ENCODE peak calls at places on chromosomes 7 and 10, in four cellular contexts. K is psoas muscle, Q is heart right ventricle, S is mesenchymal stem cell. V is an unnamed sample.
A peak's percentile ranks its signal among the peaks of the same experiment; 100 is the strongest.

GRCh38 chr7:36986429-36987362 is 262.4 kb upstream of the AOAH start:
- DNase-seq in K (peak; percentile 48), Q (peak; percentile 60), S (peak; percentile 58), V (peak; percentile 55)

GRCh38 chr10:118754132-118754555 is 626 bp downstream of the CACUL1 start:
- DNase-seq in K (peak; percentile 48), Q (peak; percentile 45), S (peak; percentile 57), V (peak; percentile 31)

GRCh38 chr7:465710-466400 is 53.8 kb downstream of the PDGFA start:
- DNase-seq in K (no peak), Q (no peak), S (peak; percentile 27), V (no peak)

GRCh38 chr10:77073066-77073960 is 564.3 kb downstream of the KCNMA1 start:
- DNase-seq in K (peak; percentile 38), Q (no peak), S (peak; percentile 15), V (no peak)

GRCh38 chr7:135326636-135327280 is 93.1 kb downstream of the STRA8 start:
- DNase-seq in K (no peak), Q (no peak), S (no peak), V (no peak)

GRCh38 chr7:110119883-110120581 is 970.9 kb upstream of the LRRN3 start:
- DNase-seq in K (no peak), Q (no peak), S (peak; percentile 43), V (no peak)

GRCh38 chr7:138538518-138538917 is 78.5 kb downstream of the TRIM24 start:
- DNase-seq in K (no peak), Q (no peak), S (peak; percentile 65), V (no peak)

GRCh38 chr7:35624299-35625186 is 70.4 kb downstream of the HERPUD2 start:
- DNase-seq in K (peak; percentile 17), Q (peak; percentile 18), S (peak; percentile 51), V (no peak)

GRCh38 chr7:104926189-104926904 is 87.7 kb upstream of the KMT2E start:
- DNase-seq in K (no peak), Q (no peak), S (no peak), V (no peak)

GRCh38 chr10:6151087-6151977 is 51.4 kb upstream of the PFKFB3 start:
- DNase-seq in K (peak; percentile 45), Q (peak; percentile 70), S (peak; percentile 76), V (peak; percentile 37)

GRCh38 chr10:20898851-20899250 is 1.7 kb upstream of the NEBL start:
- DNase-seq in K (no peak), Q (no peak), S (no peak), V (no peak)

GRCh38 chr10:62790019-62790555 is 14.4 kb upstream of the ADO start:
- DNase-seq in K (no peak), Q (no peak), S (no peak), V (no peak)

GRCh38 chr7:26667514-26668133 is 196.8 kb downstream of the SKAP2 start:
- DNase-seq in K (peak; percentile 18), Q (peak; percentile 75), S (peak; percentile 91), V (peak; percentile 52)

GRCh38 chr7:33773053-33773452 is 132.3 kb upstream of the BMPER start:
- DNase-seq in K (no peak), Q (no peak), S (peak; percentile 29), V (no peak)

GRCh38 chr7:100247152-100247757 is 27.5 kb downstream of the PVRIG start:
- DNase-seq in K (peak; percentile 60), Q (no peak), S (peak; percentile 29), V (no peak)

DNA sequence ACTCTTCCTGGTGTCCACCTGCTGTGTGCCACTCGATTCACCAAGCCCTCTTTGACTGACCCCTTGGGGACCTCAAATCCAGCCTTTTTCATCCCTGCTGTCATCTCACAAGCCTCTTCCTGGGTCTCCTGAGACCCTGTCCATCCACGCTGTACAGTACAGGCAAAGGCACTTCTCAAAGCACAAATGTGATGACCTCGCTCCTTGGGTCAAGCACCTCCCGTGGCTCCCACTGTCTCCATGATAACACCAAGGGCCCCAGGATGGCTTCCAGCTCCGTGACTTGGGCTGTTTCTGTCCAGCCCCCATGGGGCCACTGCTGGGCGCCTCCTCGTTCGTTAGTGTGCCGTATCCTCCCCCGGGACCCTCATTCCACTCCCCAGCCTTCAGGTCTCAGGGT is 28.7 kb downstream of the PVRIG start:
- DNase-seq in K (no peak), Q (no peak), S (no peak), V (no peak)
- H3K27ac ChIP-seq in K (peak overlapping the region; percentile 96), Q (no peak overlapping the region), S (no peak overlapping the region), V (no peak overlapping the region)

DNA sequence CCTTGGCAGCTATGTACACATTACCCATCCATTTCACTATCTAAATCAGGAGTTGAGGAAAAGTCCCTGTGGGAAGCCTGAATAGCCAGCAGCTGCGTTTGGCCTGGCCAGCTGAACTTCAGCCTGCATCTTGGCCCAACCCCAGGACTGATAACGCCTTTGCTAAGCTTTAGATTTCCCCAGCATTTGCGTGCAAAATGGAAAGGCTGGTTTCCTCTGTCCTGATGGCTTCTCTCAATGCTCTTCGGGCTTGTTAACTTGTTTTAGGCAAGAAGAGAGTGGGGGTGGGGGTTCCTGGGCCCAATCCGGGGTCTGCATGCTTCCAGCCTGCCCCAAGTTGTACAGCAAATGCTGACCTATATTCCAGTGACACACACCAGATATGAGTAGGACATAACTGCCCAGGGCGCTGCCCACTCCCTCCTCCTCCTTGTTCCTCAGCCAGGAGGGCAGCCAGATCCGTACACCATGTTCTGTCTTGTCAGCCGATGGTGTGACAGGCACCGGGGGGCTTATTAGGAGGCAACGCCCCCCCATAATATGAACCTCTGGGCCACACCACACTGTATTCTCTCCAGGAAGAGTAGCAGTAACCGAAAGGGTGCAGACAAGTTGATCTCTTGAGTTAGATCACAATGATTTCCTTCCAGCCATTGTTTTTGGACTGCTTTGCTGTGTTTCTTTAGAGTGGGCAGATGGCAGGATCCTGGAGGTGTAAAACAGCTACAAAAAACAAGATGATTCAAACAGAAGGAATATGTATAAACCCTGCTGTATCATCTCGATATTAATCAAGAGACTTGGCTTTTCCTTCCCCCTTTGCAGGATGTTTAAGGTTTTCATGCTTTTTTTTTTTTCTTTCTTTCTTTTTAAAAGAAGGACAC is 339.0 kb downstream of the RNLS start:
- DNase-seq in K (peak; percentile 57), Q (peak; percentile 87), S (peak; percentile 35), V (no peak)
- H3K27ac ChIP-seq in K (peak overlapping the region; percentile 82), Q (peak overlapping the region; percentile 70), S (no peak overlapping the region), V (no peak overlapping the region)

DNA sequence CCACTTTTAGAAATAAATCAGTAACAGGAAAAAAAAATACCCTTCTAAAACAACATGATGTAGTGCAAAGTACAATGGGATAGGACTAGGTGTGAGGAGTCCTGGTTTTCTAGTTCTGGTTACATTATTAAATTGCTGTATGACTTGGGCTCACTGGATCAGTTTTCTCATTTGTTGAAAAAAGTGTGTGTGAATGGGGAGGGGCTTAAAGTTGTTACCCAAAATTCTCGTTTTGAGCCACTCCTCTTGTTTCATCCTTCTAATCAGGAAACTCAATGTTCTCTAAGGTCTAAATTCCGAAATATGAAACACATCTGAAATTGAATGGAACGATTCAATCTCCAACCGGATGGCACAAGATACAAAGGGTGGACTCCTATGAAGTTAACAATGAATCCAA is 1.7 kb downstream of the WASL start:
- DNase-seq in K (no peak), Q (no peak), S (peak; percentile 18), V (no peak)
- H3K27ac ChIP-seq in K (peak overlapping the region; percentile 99), Q (peak overlapping the region; percentile 95), S (peak overlapping the region; percentile 74), V (peak overlapping the region; percentile 91)

GRCh38 chr10:80504897-80505465 is 32.7 kb upstream of the SH2D4B start:
- DNase-seq in K (no peak), Q (no peak), S (no peak), V (no peak)
- H3K27ac ChIP-seq in K (peak overlapping the region; percentile 31), Q (peak overlapping the region; percentile 87), S (peak overlapping the region; percentile 99), V (peak overlapping the region; percentile 83)

GRCh38 chr10:103078309-103078615 is 114.8 kb downstream of the NT5C2 start:
- DNase-seq in K (no peak), Q (no peak), S (no peak), V (no peak)
- H3K27ac ChIP-seq in K (no peak overlapping the region), Q (no peak overlapping the region), S (no peak overlapping the region), V (no peak overlapping the region)

DNA sequence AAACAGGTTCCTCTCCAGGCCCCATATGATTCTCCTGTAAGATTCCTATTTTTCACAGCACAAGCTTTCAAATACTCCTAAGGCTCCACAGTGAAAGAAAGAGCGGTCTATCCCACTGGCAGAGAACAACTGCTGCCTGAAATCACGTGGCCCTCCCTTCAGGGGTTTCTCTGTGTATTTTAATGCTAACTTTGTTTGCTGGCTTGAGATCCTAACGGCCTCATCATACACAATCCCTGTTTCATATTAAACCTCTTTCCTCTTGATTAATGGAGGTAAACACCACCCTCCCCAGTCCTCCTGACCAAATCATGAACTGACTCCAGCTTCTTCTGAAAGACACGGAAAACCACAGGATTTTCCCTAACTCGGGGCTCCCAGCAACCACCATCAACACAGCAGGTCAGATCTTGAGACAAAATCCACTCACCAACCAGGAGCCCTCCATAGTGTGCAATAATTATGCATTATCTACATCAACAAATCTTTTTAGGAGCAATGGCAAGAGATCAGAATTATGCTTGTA is 178.5 kb downstream of the TNS3 start:
- DNase-seq in K (no peak), Q (no peak), S (no peak), V (no peak)
- H3K27ac ChIP-seq in K (no peak overlapping the region), Q (no peak overlapping the region), S (no peak overlapping the region), V (no peak overlapping the region)

DNA sequence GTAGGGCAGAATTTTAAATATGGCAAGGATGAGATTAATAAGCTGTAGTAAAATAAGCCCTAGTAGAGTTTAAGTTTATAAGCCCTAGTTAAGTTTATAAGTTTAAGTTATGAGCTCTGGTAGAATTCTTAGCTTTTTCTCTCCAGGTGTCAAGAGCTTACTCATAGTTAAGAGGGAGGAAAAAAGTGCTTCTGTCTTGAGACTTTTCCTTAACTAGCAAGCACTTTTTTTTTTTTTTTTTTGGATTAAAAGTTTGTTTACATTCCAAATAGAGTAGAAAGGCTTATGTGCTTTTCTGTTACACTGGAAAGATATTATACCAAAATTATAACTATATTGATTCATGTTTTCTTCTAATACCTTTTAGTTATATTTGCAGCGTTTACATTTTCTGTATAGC is 25.5 kb upstream of the MPP7 start:
- DNase-seq in K (no peak), Q (no peak), S (no peak), V (no peak)
- H3K27ac ChIP-seq in K (peak overlapping the region; percentile 85), Q (peak overlapping the region; percentile 87), S (no peak overlapping the region), V (no peak overlapping the region)